ENCODE peak calls at places on chromosome 7, in six cellular contexts. K is IMR-90; T is effector memory CD4-positive, alpha-beta T cell; L is fibroblast of lung; Y is A673; G is psoas muscle. R is an unnamed sample. For H3K36me3, the result is how much of the 10 kb centered on the place peaks cover.

GRCh38 chr7:43553999-43554398 is 28.9 kb upstream of the STK17A start:
- DNase-seq in K (no peak), T (no peak), L (peak), Y (no peak), G (no peak), R (no peak)

GRCh38 chr7:18855796-18856195 is 261.6 kb downstream of the TWIST1 start:
- DNase-seq in K (peak), T (no peak), L (peak), Y (no peak), G (no peak), R (no peak)

GRCh38 chr7:79340212-79340611 is 113.3 kb downstream of the MAGI2 start:
- DNase-seq in K (peak), T (no peak), L (peak), Y (no peak), G (no peak), R (no peak)

GRCh38 chr7:77415474-77415821 is 701 bp downstream of the GSAP start:
- DNase-seq in K (no peak), T (no peak), L (no peak), Y (no peak), G (no peak), R (no peak)

GRCh38 chr7:139783647-139784385 is 6.0 kb upstream of the HIPK2 start:
- DNase-seq in K (no peak), T (no peak), L (no peak), Y (no peak), G (no peak), R (no peak)

GRCh38 chr7:142590077-142590476 is 159.2 kb upstream of the PRSS1 start:
- DNase-seq in K (no peak), T (no peak), L (no peak), Y (no peak), G (no peak), R (no peak)

GRCh38 chr7:15836041-15836440 is 149.6 kb upstream of the MEOX2 start:
- DNase-seq in K (peak), T (no peak), L (peak), Y (no peak), G (no peak), R (no peak)

GRCh38 chr7:268991-269390 is 21.0 kb upstream of the FOXL3 start:
- DNase-seq in K (no peak), T (no peak), L (no peak), Y (no peak), G (no peak), R (no peak)

GRCh38 chr7:151936207-151936606 is 20.0 kb upstream of the GALNTL5 start:
- DNase-seq in K (no peak), T (no peak), L (no peak), Y (no peak), G (no peak), R (no peak)

DNA sequence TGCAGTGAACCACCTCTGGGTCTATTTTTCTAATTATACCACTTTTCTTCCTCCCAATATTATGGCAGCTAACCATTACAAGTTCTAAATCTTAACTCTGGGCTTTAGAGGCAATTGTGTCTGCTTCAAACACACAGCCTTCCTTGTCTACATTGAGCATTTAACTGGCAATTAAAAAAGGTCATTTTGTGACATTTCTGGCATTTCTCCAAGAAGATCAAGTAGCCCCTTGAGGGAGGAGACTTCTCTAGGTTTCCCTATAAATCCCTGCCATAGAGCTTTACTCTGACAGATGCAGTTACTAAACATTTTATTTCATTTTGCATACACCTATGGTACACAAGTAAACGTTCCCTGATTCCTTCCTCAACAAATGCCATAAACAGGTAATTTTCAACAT is 33.4 kb upstream of the FAM133B start:
- DNase-seq in K (no peak), T (no peak), L (no peak), Y (no peak), G (no peak), R (no peak)
- H3K36me3 ChIP-seq in K (under half), T (under half), L (under half), Y (under half), G (under half), R (under half)

DNA sequence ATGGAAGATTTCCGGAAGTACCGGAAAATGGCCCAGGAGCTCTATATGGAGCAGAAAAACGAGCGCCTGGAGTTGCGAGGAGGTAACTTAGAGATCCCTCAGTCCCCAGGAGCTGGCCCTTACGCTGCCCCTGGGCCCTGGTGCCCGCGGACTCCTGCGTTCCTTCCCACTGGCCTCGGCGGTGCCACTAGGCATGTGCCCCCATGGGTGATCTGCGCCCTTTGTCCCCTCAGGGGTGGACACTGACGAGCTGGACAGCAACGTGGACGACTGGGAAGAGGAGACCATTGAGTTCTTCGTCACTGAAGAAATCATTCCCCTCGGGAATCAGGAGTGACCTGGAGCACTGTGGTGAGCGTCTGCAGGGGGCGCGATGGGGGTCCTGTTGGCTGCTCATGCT is 24.2 kb upstream of the CHST12 start:
- DNase-seq in K (no peak), T (no peak), L (no peak), Y (no peak), G (no peak), R (no peak)
- H3K36me3 ChIP-seq in K (half or more), T (half or more), L (under half), Y (half or more), G (half or more), R (half or more)

GRCh38 chr7:131511774-131512535 is 44.5 kb downstream of the PODXL start:
- DNase-seq in K (no peak), T (no peak), L (no peak), Y (no peak), G (no peak), R (no peak)

GRCh38 chr7:131511071-131511470 is 45.4 kb downstream of the PODXL start:
- DNase-seq in K (no peak), T (no peak), L (no peak), Y (no peak), G (no peak), R (no peak)

GRCh38 chr7:131507592-131508331 is 48.7 kb downstream of the PODXL start:
- DNase-seq in K (peak), T (peak), L (peak), Y (peak), G (peak), R (no peak)

GRCh38 chr7:131509087-131509486 is 47.3 kb downstream of the PODXL start:
- DNase-seq in K (no peak), T (no peak), L (no peak), Y (no peak), G (no peak), R (no peak)

DNA sequence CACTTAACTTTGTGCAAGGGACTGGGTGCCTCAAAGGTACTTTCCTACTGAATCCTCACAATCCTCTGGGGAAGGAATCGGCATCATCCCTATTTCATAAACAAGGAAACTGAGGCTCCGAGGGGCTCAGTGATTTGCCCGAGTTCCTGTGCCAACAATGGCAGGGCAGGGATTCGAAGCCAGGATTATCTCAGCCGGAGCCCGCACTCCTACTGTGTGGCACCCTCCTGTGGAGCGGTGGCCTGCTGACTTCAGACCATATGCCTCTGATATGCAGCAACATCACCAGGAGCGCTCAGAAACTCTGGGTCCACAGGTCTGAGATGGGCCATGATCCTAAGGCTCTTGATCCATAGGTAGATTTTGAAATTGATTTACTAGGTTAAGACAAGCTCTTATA is 46.6 kb downstream of the PODXL start:
- DNase-seq in K (no peak), T (no peak), L (no peak), Y (no peak), G (no peak), R (no peak)
- H3K36me3 ChIP-seq in K (under half), T (under half), L (under half), Y (under half), G (under half), R (under half)

GRCh38 chr7:100510437-100511239 is 26.9 kb downstream of the NYAP1 start:
- DNase-seq in K (no peak), T (no peak), L (no peak), Y (no peak), G (no peak), R (no peak)

GRCh38 chr7:100504887-100505611 is 21.3 kb downstream of the NYAP1 start:
- DNase-seq in K (no peak), T (no peak), L (no peak), Y (no peak), G (no peak), R (no peak)

GRCh38 chr7:100506356-100506930 is 22.7 kb downstream of the NYAP1 start:
- DNase-seq in K (no peak), T (no peak), L (no peak), Y (peak), G (no peak), R (no peak)

GRCh38 chr7:100513212-100513611 is 25.8 kb upstream of the AGFG2 start:
- DNase-seq in K (no peak), T (no peak), L (no peak), Y (no peak), G (no peak), R (no peak)

DNA sequence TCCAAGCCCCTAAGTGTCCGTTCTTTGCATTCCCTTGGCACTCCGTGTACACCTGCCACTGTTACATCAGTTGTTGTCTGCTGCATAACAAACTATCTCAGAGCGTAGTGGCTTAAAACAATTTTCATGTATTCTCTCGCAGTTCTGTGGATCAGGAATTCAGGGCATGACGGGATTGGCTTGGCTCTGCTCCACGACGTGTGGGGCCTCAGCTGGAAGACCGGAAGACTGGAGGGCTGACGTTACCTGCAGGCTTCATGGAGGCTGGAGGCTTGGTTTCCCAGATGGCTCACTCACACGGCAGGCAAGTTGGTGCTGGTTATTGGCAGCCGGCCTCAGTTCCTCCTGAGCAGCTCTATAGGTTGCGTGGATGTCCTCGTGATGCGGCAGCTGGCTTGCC is 25.5 kb downstream of the NYAP1 start:
- DNase-seq in K (peak), T (no peak), L (peak), Y (peak), G (no peak), R (no peak)
- H3K36me3 ChIP-seq in K (under half), T (under half), L (under half), Y (under half), G (under half), R (under half)

GRCh38 chr7:100024020-100024619 is 8.7 kb downstream of the ZKSCAN1 start:
- DNase-seq in K (no peak), T (no peak), L (no peak), Y (no peak), G (no peak), R (no peak)
- H3K36me3 ChIP-seq in K (under half), T (under half), L (under half), Y (under half), G (half or more), R (half or more)

GRCh38 chr7:99013266-99014112 is 130.4 kb downstream of the SMURF1 start:
- DNase-seq in K (no peak), T (no peak), L (no peak), Y (no peak), G (no peak), R (no peak)
- H3K36me3 ChIP-seq in K (half or more), T (half or more), L (under half), Y (under half), G (half or more), R (half or more)

GRCh38 chr7:154950992-154951391 is 51.9 kb downstream of the PAXIP1 start:
- DNase-seq in K (no peak), T (no peak), L (no peak), Y (no peak), G (no peak), R (no peak)

GRCh38 chr7:154947604-154948003 is 55.3 kb downstream of the PAXIP1 start:
- DNase-seq in K (no peak), T (no peak), L (no peak), Y (no peak), G (no peak), R (no peak)

GRCh38 chr7:154953006-154953684 is 49.8 kb downstream of the PAXIP1 start:
- DNase-seq in K (peak), T (peak), L (peak), Y (peak), G (peak), R (peak)
- H3K36me3 ChIP-seq in K (under half), T (under half), L (under half), Y (half or more), G (half or more), R (half or more)

GRCh38 chr7:129721139-129721538 is 109.6 kb downstream of the NRF1 start:
- DNase-seq in K (peak), T (no peak), L (no peak), Y (no peak), G (no peak), R (no peak)
- H3K36me3 ChIP-seq in K (under half), T (under half), L (under half), Y (under half), G (half or more), R (under half)

GRCh38 chr7:88311675-88312036 is 5.0 kb upstream of the STEAP4 start:
- DNase-seq in K (no peak), T (no peak), L (peak), Y (no peak), G (no peak), R (no peak)

GRCh38 chr7:88307841-88308240 is 1.1 kb upstream of the STEAP4 start:
- DNase-seq in K (no peak), T (no peak), L (no peak), Y (no peak), G (no peak), R (no peak)

GRCh38 chr7:88312061-88312663 is 5.5 kb upstream of the STEAP4 start:
- DNase-seq in K (no peak), T (no peak), L (peak), Y (no peak), G (peak), R (no peak)

GRCh38 chr7:88310950-88311674 is 4.4 kb upstream of the STEAP4 start:
- DNase-seq in K (no peak), T (no peak), L (no peak), Y (no peak), G (no peak), R (no peak)

DNA sequence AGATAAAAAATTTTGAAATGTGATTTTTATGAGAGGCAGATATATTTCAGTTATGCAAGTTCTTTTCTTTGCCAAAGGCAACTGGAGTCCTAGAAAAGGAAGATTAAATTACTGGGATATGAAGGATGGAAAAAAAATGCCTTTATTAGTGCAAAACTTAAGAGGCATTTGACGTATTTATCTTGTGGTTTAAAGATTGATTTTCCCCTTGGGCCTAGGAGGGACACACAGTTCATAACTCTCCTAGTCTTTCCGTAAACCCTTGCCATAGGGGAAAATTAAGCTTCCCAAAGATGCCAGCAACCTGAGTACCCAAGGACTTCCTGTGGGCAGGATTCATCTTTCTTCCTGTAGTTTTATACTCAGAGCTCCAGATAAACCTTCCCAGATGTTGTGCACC is 3.2 kb upstream of the STEAP4 start:
- DNase-seq in K (no peak), T (no peak), L (no peak), Y (no peak), G (no peak), R (peak)
- H3K36me3 ChIP-seq in K (under half), T (under half), L (under half), Y (under half), G (under half), R (under half)